ENCODE peak calls at places on chromosomes 5 and 9, in eight cellular contexts. H is endothelial cell, T is NCI-H1436, Y is DMS 273 treated with DMSO at 0.1 percent for 48 hours, Z is pancreas, L is tibial artery, P is Peyer's patch, B is GM13977. V is an unnamed sample.

GRCh38 chr5:149849990-149850910 is 94.3 kb downstream of the PDE6A start:
- DNase-seq in Y (no peak), L (no peak), Z (no peak), P (no peak), B (no peak), H (no peak), T (no peak), V (no peak)

GRCh38 chr5:67679184-67679855 is 482.7 kb upstream of the CD180 start:
- DNase-seq in H (no peak), Z (no peak), B (no peak), Y (peak; percentile 72), P (no peak), L (no peak), T (no peak), V (no peak)

GRCh38 chr5:10729320-10730133 is 31.5 kb downstream of the DAP start:
- DNase-seq in P (no peak), Z (no peak), H (no peak), Y (no peak), L (no peak), B (no peak), T (no peak), V (peak; percentile 29)

GRCh38 chr9:126543490-126543889 is 70.2 kb upstream of the LMX1B start:
- DNase-seq in B (no peak), Z (no peak), H (no peak), P (no peak), T (no peak), Y (no peak), L (no peak), V (no peak)

GRCh38 chr9:79895232-79895631 is 323.5 kb downstream of the TLE4 start:
- DNase-seq in T (no peak), H (no peak), B (no peak), L (no peak), Z (no peak), P (no peak), Y (no peak), V (no peak)

GRCh38 chr5:154278908-154279307 is 88.4 kb downstream of the GALNT10 start:
- DNase-seq in Y (no peak), Z (no peak), T (no peak), H (no peak), L (no peak), B (no peak), P (no peak), V (no peak)

GRCh38 chr9:114830546-114830945 is 24.7 kb upstream of the TNFSF15 start:
- DNase-seq in P (no peak), H (no peak), L (no peak), Y (no peak), T (no peak), B (no peak), Z (no peak), V (no peak)

GRCh38 chr5:88322785-88323184 is 54.1 kb upstream of the TMEM161B start:
- DNase-seq in B (no peak), P (no peak), Y (no peak), L (no peak), T (no peak), Z (no peak), H (no peak), V (no peak)

GRCh38 chr5:14035859-14036440 is 91.5 kb upstream of the DNAH5 start:
- DNase-seq in Y (peak; percentile 50), H (peak; percentile 13), T (no peak), Z (no peak), L (no peak), P (no peak), B (peak; percentile 15), V (no peak)

GRCh38 chr9:4371108-4371507 is 71.2 kb upstream of the GLIS3 start:
- DNase-seq in H (no peak), Y (no peak), L (no peak), Z (no peak), B (no peak), P (no peak), T (no peak), V (no peak)

GRCh38 chr5:33855396-33855795 is 36.4 kb downstream of the ADAMTS12 start:
- DNase-seq in Y (no peak), L (no peak), Z (no peak), T (no peak), H (no peak), B (no peak), P (no peak), V (no peak)

GRCh38 chr5:102902647-102903046 is 147.5 kb downstream of the PAM start:
- DNase-seq in L (no peak), T (no peak), H (no peak), P (no peak), B (no peak), Z (no peak), Y (no peak), V (no peak)

GRCh38 chr5:57383093-57383861 is 99.3 kb downstream of the ACTBL2 start:
- DNase-seq in P (no peak), Z (no peak), Y (no peak), H (no peak), L (no peak), T (no peak), B (no peak), V (no peak)

GRCh38 chr5:168015506-168015905 is 275.9 kb upstream of the WWC1 start:
- DNase-seq in L (no peak), H (no peak), P (no peak), T (no peak), Z (no peak), Y (no peak), B (no peak), V (no peak)

GRCh38 chr5:144122641-144123040 is 47.8 kb downstream of the YIPF5 start:
- DNase-seq in P (no peak), B (no peak), T (no peak), L (no peak), H (no peak), Y (no peak), Z (no peak), V (peak; percentile 75)

GRCh38 chr5:14190194-14191164 is 47.3 kb downstream of the TRIO start:
- DNase-seq in B (no peak), Z (no peak), T (peak; percentile 37), L (peak; percentile 47), Y (no peak), P (no peak), H (no peak), V (peak; percentile 64)

GRCh38 chr5:179974946-179975712 is 67.4 kb upstream of the TBC1D9B start:
- DNase-seq in B (peak; percentile 32), H (peak; percentile 64), Y (no peak), Z (no peak), P (peak; percentile 68), T (no peak), L (no peak), V (peak; percentile 83)

GRCh38 chr9:123044556-123044955 is 11.1 kb downstream of the GPR21 start:
- DNase-seq in Z (no peak), T (no peak), P (no peak), B (no peak), H (no peak), Y (no peak), L (no peak), V (no peak)

GRCh38 chr9:84761137-84761808 is 91.7 kb downstream of the NTRK2 start:
- DNase-seq in H (no peak), P (no peak), B (no peak), L (no peak), Z (no peak), Y (no peak), T (no peak), V (no peak)

GRCh38 chr9:93968451-93969327 is 13.5 kb upstream of the BARX1 start:
- DNase-seq in L (no peak), H (no peak), Y (no peak), B (peak; percentile 6), Z (no peak), T (no peak), P (no peak), V (no peak)

GRCh38 chr9:18720691-18721090 is 246.7 kb downstream of the ADAMTSL1 start:
- DNase-seq in P (no peak), B (no peak), Y (no peak), L (no peak), Z (no peak), H (no peak), T (no peak), V (no peak)

GRCh38 chr9:128160603-128160987 is 530 bp downstream of the BBLN start:
- DNase-seq in T (no peak), L (no peak), B (peak; percentile 77), Y (no peak), Z (no peak), P (no peak), H (no peak), V (peak; percentile 21)

GRCh38 chr5:138033275-138033808 is 463 bp upstream of the FAM13B start:
- DNase-seq in H (peak; percentile 16), P (no peak), L (no peak), T (peak; percentile 43), Z (no peak), B (peak; percentile 27), Y (no peak), V (no peak)

GRCh38 chr9:76987594-76988200 is 31.8 kb upstream of the FOXB2 start:
- DNase-seq in B (peak; percentile 53), P (no peak), H (peak; percentile 49), L (no peak), Y (no peak), Z (no peak), T (peak; percentile 36), V (peak; percentile 37)

V was measured in NCI-H524.